ENCODE peak calls at places on chromosome 22, in ten cellular contexts. E is Peyer's patch, Y is esophagus muscularis mucosa, F is lower leg skin, W is transverse colon, Q is HCT116, S is body of pancreas, A is prostate gland, V is A549, R is right lobe of liver. X is an unnamed sample.

GRCh38 chr22:36197065-36197440 is 4.6 kb downstream of the APOL4 start:
- DNase-seq in A (no peak), Y (no peak), Q (no peak), W (peak; percentile 42), E (no peak), V (no peak), S (peak; percentile 28), R (no peak), F (peak; percentile 82), X (peak; percentile 59)

GRCh38 chr22:46803936-46804335 is 41.5 kb downstream of the TBC1D22A start:
- DNase-seq in R (no peak), V (no peak), Q (no peak), A (no peak), W (no peak), Y (no peak), E (no peak), S (no peak), F (peak; percentile 54), X (no peak)

GRCh38 chr22:46985507-46985882 is 223.0 kb downstream of the TBC1D22A start:
- DNase-seq in R (no peak), Q (no peak), A (no peak), Y (no peak), F (peak; percentile 40), V (no peak), S (no peak), E (no peak), W (no peak), X (no peak)

GRCh38 chr22:23608583-23608982 is 23.5 kb downstream of the DRICH1 start:
- DNase-seq in W (no peak), Q (no peak), E (no peak), S (no peak), Y (no peak), V (no peak), R (no peak), F (peak; percentile 58), A (no peak), X (peak; percentile 24)

GRCh38 chr22:41857160-41857859 is 24.4 kb downstream of the SREBF2 start:
- DNase-seq in R (no peak), W (peak; percentile 61), E (peak; percentile 73), Q (peak; percentile 65), F (no peak), V (peak; percentile 71), A (peak; percentile 29), Y (no peak), S (peak; percentile 31), X (peak; percentile 95)

GRCh38 chr22:48807155-48807554 is 1020.5 kb downstream of the BRD1 start:
- DNase-seq in Q (no peak), A (no peak), V (no peak), Y (no peak), F (peak; percentile 83), S (no peak), E (no peak), W (no peak), R (no peak), X (no peak)

GRCh38 chr22:44256085-44256484 is 56.7 kb downstream of the SHISAL1 start:
- DNase-seq in A (no peak), Q (no peak), E (no peak), F (no peak), V (no peak), R (peak; percentile 14), S (no peak), Y (peak; percentile 72), W (no peak), X (no peak)

GRCh38 chr22:44648085-44648820 is 53.8 kb upstream of the PRR5 start:
- DNase-seq in V (no peak), E (no peak), R (no peak), Q (no peak), S (no peak), F (peak; percentile 93), W (no peak), Y (peak; percentile 89), A (no peak), X (no peak)

GRCh38 chr22:24434472-24435322 is 7.3 kb downstream of the ADORA2A start:
- DNase-seq in A (no peak), W (peak; percentile 69), Q (no peak), S (no peak), Y (no peak), V (no peak), R (no peak), E (peak; percentile 85), F (peak; percentile 86), X (peak; percentile 94)

GRCh38 chr22:27438271-27438980 is 363.1 kb downstream of the MN1 start:
- DNase-seq in Q (no peak), V (no peak), A (peak; percentile 25), E (no peak), S (peak; percentile 81), W (no peak), F (no peak), R (no peak), Y (no peak), X (peak; percentile 8)

GRCh38 chr22:45210174-45210573 is 30.5 kb downstream of the KIAA0930 start:
- DNase-seq in F (no peak), Y (no peak), R (no peak), Q (no peak), V (no peak), W (no peak), E (no peak), S (no peak), A (no peak), X (no peak)

GRCh38 chr22:44344407-44344806 is 31.7 kb upstream of the SHISAL1 start:
- DNase-seq in S (no peak), F (no peak), Q (no peak), Y (no peak), R (no peak), E (no peak), W (no peak), A (no peak), V (no peak), X (no peak)

GRCh38 chr22:41532908-41533825 is 11.1 kb downstream of the POLR3H start:
- DNase-seq in S (peak; percentile 80), R (peak; percentile 76), A (no peak), Y (no peak), F (peak; percentile 92), Q (no peak), E (peak; percentile 61), V (peak; percentile 54), W (peak; percentile 82), X (peak; percentile 73)

GRCh38 chr22:37258005-37258790 is 14.1 kb upstream of the RAC2 start:
- DNase-seq in E (no peak), R (no peak), W (no peak), S (no peak), Q (no peak), F (no peak), A (no peak), V (no peak), Y (no peak), X (no peak)

GRCh38 chr22:47629273-47629711 is 866.8 kb downstream of the TBC1D22A start:
- DNase-seq in R (no peak), Q (no peak), F (peak; percentile 78), V (no peak), S (no peak), A (no peak), Y (peak; percentile 85), E (no peak), W (no peak), X (no peak)

DNA sequence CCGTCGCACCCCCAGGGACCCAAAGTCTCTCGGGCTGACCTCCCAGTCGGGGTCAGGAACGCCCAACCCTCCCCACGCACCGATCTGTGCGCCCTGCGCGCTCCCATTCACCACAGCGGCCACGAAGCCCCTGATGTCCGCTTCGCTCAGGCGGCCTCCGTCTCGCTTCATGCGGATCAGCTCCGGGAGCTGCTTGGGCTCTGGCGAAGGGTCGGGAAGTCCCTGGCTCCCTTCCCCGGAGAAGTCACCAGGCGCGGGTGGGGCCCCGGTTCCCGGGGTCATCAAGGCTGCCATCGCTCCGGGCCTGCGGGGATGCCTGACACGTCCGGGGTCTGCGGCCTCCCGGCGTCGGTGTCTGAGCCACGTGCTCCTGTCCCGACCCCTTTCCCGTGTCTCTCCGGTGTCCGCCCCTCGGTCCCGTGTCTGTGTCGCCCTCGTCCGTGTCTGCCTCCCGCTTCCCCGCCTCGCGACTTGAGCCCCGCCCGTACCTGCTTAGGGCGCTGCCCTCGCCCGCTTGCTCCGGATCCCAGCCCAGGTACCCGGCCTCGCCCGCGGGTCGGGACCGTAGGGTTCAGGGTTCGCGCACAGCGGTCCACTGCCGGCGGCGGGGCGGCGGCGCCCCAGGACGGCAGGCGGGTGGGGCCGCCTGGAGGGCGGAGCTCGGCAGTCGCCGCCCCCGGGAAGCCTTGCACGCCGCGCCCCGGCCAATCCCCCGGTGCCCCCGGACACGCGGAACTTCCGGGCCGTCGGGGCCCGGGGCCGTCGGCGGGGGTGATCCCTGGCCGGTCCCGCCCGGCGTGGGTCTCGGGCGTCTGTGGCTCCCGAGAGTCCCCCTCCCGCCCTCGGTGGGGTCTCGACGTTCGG is at the start of gene TYMP:
- DNase-seq in E (peak; percentile 75), F (peak; percentile 95), R (peak; percentile 91), Y (no peak), S (peak; percentile 62), V (no peak), A (peak; percentile 49), Q (no peak), W (peak; percentile 90), X (no peak)
- TF ChIP-seq POLR2A in E (no peak), F (no peak), R (peak; percentile 88), Y (no peak), S (peak; percentile 18), V (no peak), A (peak; percentile 71), Q (peak; percentile 31), W (peak; percentile 27), X (no peak)

GRCh38 chr22:16586991-16587390 is 5.6 kb downstream of the CCT8L2 start:
- DNase-seq in R (no peak), S (no peak), W (no peak), V (no peak), F (no peak), A (no peak), Y (no peak), E (no peak), Q (no peak), X (no peak)
- TF ChIP-seq POLR2A in R (no peak), S (no peak), W (no peak), V (no peak), F (no peak), A (no peak), Y (no peak), E (no peak), Q (no peak), X (no peak)

GRCh38 chr22:26428515-26429457 is at the start of gene ASPHD2:
- DNase-seq in Q (no peak), A (peak; percentile 48), W (peak; percentile 69), R (no peak), S (peak; percentile 50), E (peak; percentile 71), F (peak; percentile 87), V (peak; percentile 11), Y (no peak), X (peak; percentile 73)
- TF ChIP-seq POLR2A in Q (peak; percentile 35), A (peak; percentile 27), W (peak; percentile 55), R (peak; percentile 14), S (peak; percentile 64), E (no peak), F (no peak), V (peak; percentile 53), Y (no peak), X (peak; percentile 32)

DNA sequence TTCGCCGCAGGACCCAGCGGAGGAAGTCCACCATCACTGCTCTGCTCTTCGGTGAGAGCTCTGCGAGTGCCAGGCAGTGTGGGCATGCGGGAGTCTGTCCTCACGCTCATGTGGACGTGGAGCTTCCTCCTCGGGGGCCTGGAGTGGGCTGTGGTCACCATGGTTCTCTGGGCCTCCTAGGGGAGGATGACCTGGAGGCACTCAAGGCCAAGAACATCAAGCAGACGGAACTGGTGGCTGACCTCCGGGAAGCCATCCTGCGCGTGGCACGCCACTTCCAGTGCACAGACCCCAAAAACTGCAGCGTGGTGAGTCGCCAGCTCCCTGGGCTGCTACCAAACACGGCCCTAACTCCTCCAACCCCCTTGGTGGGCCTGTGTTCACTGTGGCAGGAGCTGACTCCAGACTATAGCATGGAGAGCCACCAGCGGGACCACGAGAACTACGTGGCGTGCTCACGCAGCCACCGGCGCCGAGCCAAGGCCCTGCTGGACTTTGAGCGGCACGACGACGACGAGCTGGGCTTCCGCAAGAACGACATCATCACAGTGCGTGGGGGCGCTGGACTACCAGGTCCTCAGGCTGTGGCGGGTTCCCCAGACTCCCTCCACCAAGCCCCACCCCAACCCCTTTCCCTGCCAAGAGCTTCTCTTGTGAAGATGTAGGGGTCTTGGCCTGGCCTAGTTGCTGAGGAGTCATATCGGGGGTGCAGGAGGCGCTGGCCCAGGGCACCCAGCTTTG is 36.8 kb downstream of the SGSM3 start:
- DNase-seq in R (peak; percentile 46), W (no peak), Q (no peak), E (no peak), S (no peak), Y (no peak), V (no peak), A (no peak), F (no peak), X (no peak)
- TF ChIP-seq POLR2A in R (no peak), W (no peak), Q (no peak), E (no peak), S (no peak), Y (no peak), V (no peak), A (no peak), F (no peak), X (no peak)